ENCODE peak calls at places on chromosomes 13 and 19, in four cellular contexts. I is cardiac muscle cell, Y is NT2/D1, V is NCI-H2081. S is an unnamed sample.

GRCh38 chr13:27680465-27680864 is 58.8 kb downstream of the POLR1D start:
- DNase-seq in Y (no peak), I (no peak), V (no peak), S (no peak)

GRCh38 chr19:50644315-50644915 is 4.7 kb upstream of the SYT3 start:
- DNase-seq in Y (no peak), I (no peak), V (no peak), S (no peak)

GRCh38 chr19:39827216-39827615 is 6.7 kb downstream of the DYRK1B start:
- DNase-seq in V (no peak), Y (no peak), I (no peak), S (no peak)

GRCh38 chr19:16537111-16537510 is 5.1 kb downstream of the CHERP start:
- DNase-seq in Y (no peak), V (no peak), I (no peak), S (no peak)

GRCh38 chr13:45068036-45069001 is 52.0 kb upstream of the GTF2F2 start:
- DNase-seq in Y (no peak), V (peak), I (no peak), S (no peak)

GRCh38 chr13:95937700-95938320 is 115.4 kb downstream of the UGGT2 start:
- DNase-seq in V (no peak), I (no peak), Y (no peak), S (no peak)

GRCh38 chr13:95509521-95510315 is 42.8 kb upstream of the CLDN10 start:
- DNase-seq in Y (no peak), I (no peak), V (no peak), S (no peak)

GRCh38 chr13:49063526-49063925 is 87.8 kb downstream of the FNDC3A start:
- DNase-seq in V (no peak), Y (no peak), I (no peak), S (no peak)

GRCh38 chr19:43430142-43430710 is 15.5 kb downstream of the TEX101 start:
- DNase-seq in I (no peak), Y (no peak), V (peak), S (no peak)

GRCh38 chr19:3024870-3025515 is 4.1 kb downstream of the TLE2 start:
- DNase-seq in V (no peak), Y (no peak), I (no peak), S (no peak)

GRCh38 chr13:113650275-113650674 is 7.7 kb downstream of the ATP4B start:
- DNase-seq in V (no peak), I (no peak), Y (no peak), S (no peak)

GRCh38 chr19:45146251-45146650 is 14.5 kb downstream of the NKPD1 start:
- DNase-seq in V (no peak), I (no peak), Y (no peak), S (no peak)

GRCh38 chr13:93535256-93535655 is 308.6 kb downstream of the GPC6 start:
- DNase-seq in Y (no peak), I (no peak), V (no peak), S (no peak)

GRCh38 chr19:30664358-30665058 is 292.3 kb downstream of the ZNF536 start:
- DNase-seq in I (peak), Y (peak), V (no peak), S (no peak)

GRCh38 chr13:46575843-46576242 is 22.9 kb downstream of the LRCH1 start:
- DNase-seq in I (peak), V (no peak), Y (no peak), S (no peak)

GRCh38 chr19:2050991-2051770 is at the start of gene MKNK2:
- DNase-seq in V (peak), I (peak), Y (peak), S (no peak)

GRCh38 chr19:48403606-48404005 is 10.1 kb downstream of the GRIN2D start:
- DNase-seq in I (peak), V (no peak), Y (no peak), S (no peak)

GRCh38 chr13:48126944-48127814 is 32.3 kb upstream of the MED4 start:
- DNase-seq in Y (peak), I (peak), V (peak), S (peak)

GRCh38 chr19:1956868-1957492 is 16.0 kb downstream of the CSNK1G2 start:
- DNase-seq in Y (no peak), V (no peak), I (no peak), S (no peak)

GRCh38 chr19:925912-926594 is at the start of gene ARID3A:
- DNase-seq in Y (no peak), I (peak), V (peak), S (no peak)

GRCh38 chr13:55439450-55439849 is 1701.3 kb upstream of the PRR20A start:
- DNase-seq in V (no peak), I (no peak), Y (no peak), S (no peak)

S was measured in iPS DF 6.9.